ENCODE peak calls at places on chromosomes 5 and 9, in four cellular contexts. R is RWPE1; N is CD8-positive, alpha-beta T cell; K is GM06990. T is an unnamed sample.

GRCh38 chr5:172312286-172312685 is 28.7 kb upstream of the UBTD2 start:
- DNase-seq in R (no peak), N (no peak), K (no peak), T (no peak)

GRCh38 chr5:161410640-161411039 is 135.9 kb downstream of the GABRB2 start:
- DNase-seq in R (no peak), N (no peak), K (no peak), T (no peak)

GRCh38 chr9:108612510-108612909 is 243.3 kb downstream of the ACTL7B start:
- DNase-seq in R (no peak), N (no peak), K (no peak), T (no peak)

GRCh38 chr5:36240779-36241635 is 718 bp downstream of the NADK2 start:
- DNase-seq in R (peak), N (peak), K (no peak), T (peak)

GRCh38 chr5:160467555-160468418 is 46.1 kb downstream of the PTTG1 start:
- DNase-seq in R (no peak), N (peak), K (peak), T (no peak)

GRCh38 chr5:174383196-174384178 is 338.0 kb downstream of the NSG2 start:
- DNase-seq in R (peak), N (no peak), K (no peak), T (peak)

GRCh38 chr9:12933957-12934356 is 159.1 kb downstream of the LURAP1L start:
- DNase-seq in R (peak), N (no peak), K (no peak), T (no peak)

GRCh38 chr9:126290871-126291270 is 35.8 kb upstream of the MVB12B start:
- DNase-seq in R (no peak), N (no peak), K (no peak), T (no peak)

GRCh38 chr9:81690251-81690851 is 1.0 kb upstream of the TLE1 start:
- DNase-seq in R (peak), N (no peak), K (no peak), T (peak)

GRCh38 chr9:132141364-132141947 is 20.4 kb upstream of the NTNG2 start:
- DNase-seq in R (peak), N (no peak), K (no peak), T (no peak)

GRCh38 chr5:76522103-76522942 is 100.9 kb downstream of the F2RL2 start:
- DNase-seq in R (no peak), N (no peak), K (no peak), T (no peak)

GRCh38 chr9:77495834-77496671 is 152.1 kb downstream of the GNA14 start:
- DNase-seq in R (peak), N (no peak), K (no peak), T (no peak)

GRCh38 chr9:114746591-114746990 is 59.2 kb downstream of the TNFSF15 start:
- DNase-seq in R (no peak), N (no peak), K (no peak), T (no peak)

GRCh38 chr5:1823381-1824034 is 22.3 kb downstream of the NDUFS6 start:
- DNase-seq in R (no peak), N (no peak), K (no peak), T (no peak)

GRCh38 chr9:133406480-133407307 is 11.1 kb downstream of the REXO4 start:
- DNase-seq in R (no peak), N (peak), K (peak), T (peak)

GRCh38 chr5:133205204-133205603 is 153.4 kb downstream of the HSPA4 start:
- DNase-seq in R (no peak), N (no peak), K (no peak), T (no peak)

GRCh38 chr5:34411470-34412346 is 244.4 kb upstream of the RAI14 start:
- DNase-seq in R (no peak), N (no peak), K (no peak), T (no peak)

GRCh38 chr9:131997076-131997475 is 82.6 kb downstream of the MED27 start:
- DNase-seq in R (no peak), N (no peak), K (no peak), T (no peak)

GRCh38 chr9:118618091-118618490 is 751.1 kb downstream of the BRINP1 start:
- DNase-seq in R (no peak), N (no peak), K (no peak), T (peak)

GRCh38 chr5:172913117-172913850 is 45.9 kb upstream of the RPL26L1 start:
- DNase-seq in R (no peak), N (no peak), K (no peak), T (no peak)

GRCh38 chr9:125991886-125992529 is 244.8 kb downstream of the PBX3 start:
- DNase-seq in R (no peak), N (no peak), K (no peak), T (no peak)

GRCh38 chr9:125137200-125137599 is 6.1 kb downstream of the SCAI start:
- DNase-seq in R (no peak), N (no peak), K (no peak), T (no peak)

GRCh38 chr5:553874-554273 is 29.6 kb upstream of the SLC9A3 start:
- DNase-seq in R (peak), N (no peak), K (no peak), T (peak)

GRCh38 chr5:74624501-74624900 is 16.0 kb downstream of the ENC1 start:
- DNase-seq in R (peak), N (no peak), K (no peak), T (peak)

GRCh38 chr5:180137401-180138213 is 66.0 kb upstream of the RNF130 start:
- DNase-seq in R (no peak), N (peak), K (no peak), T (no peak)

GRCh38 chr9:110638381-110638954 is 30.1 kb upstream of the MUSK start:
- DNase-seq in R (peak), N (no peak), K (no peak), T (peak)

GRCh38 chr5:33195431-33196128 is 245.2 kb upstream of the TARS1 start:
- DNase-seq in R (no peak), N (no peak), K (no peak), T (peak)

GRCh38 chr5:148725675-148726074 is 71.3 kb upstream of the HTR4 start:
- DNase-seq in R (no peak), N (no peak), K (no peak), T (no peak)

DNA sequence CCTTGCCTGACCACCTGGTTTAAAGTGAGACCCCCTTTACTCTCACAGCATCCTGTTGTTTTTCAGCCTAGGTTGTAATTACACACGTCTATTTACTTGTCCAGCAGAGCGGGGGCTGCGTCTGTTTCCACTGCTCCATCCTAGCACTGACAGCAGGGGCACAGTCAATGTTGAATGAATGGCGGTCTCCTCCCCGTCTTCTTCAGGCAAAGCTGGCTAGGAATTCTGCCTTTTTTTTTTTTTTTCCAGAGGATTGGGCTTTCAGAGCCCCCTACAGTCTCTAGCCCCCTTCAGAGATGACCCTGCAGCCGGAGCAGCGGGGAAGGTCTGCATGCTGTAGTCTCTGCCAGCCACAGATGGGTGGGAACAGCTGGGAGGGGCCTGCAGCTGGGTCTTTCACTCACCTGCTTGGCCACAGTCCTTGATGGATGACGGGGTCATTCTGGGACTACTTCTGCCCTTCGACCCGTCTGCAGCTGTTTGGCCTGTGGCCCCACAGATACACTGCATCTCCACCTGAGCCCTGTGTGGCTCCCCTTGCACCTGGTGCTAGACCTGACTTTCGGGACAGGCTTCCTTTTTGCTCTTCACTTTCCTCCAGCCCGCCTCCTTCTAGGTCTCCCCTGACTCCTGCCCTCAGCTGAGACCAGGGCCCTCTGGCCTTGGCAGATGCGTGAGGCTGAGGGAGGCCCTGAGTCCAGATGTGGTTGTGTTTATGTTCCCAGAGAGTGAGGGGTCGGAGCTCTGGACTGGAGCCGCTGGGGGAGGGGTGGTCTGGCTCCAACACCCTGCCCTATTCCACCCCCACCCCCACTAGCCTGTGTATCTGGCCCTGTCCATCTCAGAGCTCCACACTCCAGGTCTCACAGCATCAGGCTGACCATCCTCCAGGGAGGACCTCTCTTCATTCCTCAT is 8.0 kb downstream of the PITX1 start:
- DNase-seq in R (no peak), N (no peak), K (no peak), T (no peak)
- TF ChIP-seq CTCF in R (no peak), N (no peak), K (no peak), T (no peak)

GRCh38 chr9:112815868-112816267 is 65.3 kb downstream of the SNX30 start:
- DNase-seq in R (no peak), N (no peak), K (no peak), T (no peak)

GRCh38 chr9:112820886-112821285 is 69.8 kb downstream of the SLC46A2 start:
- DNase-seq in R (peak), N (no peak), K (no peak), T (no peak)

GRCh38 chr9:112822618-112823017 is 68.1 kb downstream of the SLC46A2 start:
- DNase-seq in R (no peak), N (no peak), K (no peak), T (no peak)

GRCh38 chr9:112823257-112823656 is 67.4 kb downstream of the SLC46A2 start:
- DNase-seq in R (no peak), N (no peak), K (no peak), T (no peak)

DNA sequence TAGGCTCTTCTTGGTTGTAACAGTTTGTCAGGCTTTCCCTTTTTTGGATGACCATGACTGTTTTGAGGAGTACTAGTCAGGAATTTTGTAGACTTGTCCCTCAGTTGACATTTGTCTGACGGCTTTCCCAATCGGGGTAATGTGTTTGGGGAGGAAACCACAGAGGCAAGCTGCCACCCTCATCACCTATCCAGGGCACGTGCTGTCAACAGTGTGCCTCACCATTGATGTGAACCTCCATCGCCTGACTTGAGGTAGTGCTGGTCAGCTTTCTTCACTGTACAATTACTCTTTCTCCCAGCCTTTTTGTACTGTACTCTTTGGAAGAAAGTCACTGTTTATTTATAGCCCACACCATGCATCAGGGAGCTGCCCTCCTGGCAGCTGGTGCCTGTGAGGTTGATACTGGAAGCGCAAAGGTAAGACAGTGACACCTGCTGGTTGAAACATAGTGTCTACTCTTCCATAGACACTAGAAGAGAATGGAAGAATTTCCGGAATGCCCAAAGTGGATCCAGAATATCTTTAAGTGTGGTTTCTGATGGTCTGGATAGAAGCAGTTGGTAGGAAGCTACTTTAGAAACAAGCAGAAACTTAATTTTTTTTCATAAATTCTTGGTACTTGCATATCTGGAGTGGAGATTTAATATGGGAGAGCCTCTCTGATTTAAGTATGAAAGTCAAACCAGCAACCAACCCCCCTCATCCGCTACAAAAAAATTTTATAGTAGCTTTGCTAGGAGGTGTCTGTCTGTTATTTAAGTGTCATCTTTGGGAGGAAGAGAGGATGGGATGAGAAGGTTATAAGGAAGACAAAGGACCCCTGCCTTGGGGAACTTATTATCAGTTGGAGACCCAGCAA is 69.3 kb downstream of the SNX30 start:
- DNase-seq in R (peak), N (no peak), K (no peak), T (peak)
- TF ChIP-seq CTCF in R (peak), N (peak), K (peak), T (peak)

DNA sequence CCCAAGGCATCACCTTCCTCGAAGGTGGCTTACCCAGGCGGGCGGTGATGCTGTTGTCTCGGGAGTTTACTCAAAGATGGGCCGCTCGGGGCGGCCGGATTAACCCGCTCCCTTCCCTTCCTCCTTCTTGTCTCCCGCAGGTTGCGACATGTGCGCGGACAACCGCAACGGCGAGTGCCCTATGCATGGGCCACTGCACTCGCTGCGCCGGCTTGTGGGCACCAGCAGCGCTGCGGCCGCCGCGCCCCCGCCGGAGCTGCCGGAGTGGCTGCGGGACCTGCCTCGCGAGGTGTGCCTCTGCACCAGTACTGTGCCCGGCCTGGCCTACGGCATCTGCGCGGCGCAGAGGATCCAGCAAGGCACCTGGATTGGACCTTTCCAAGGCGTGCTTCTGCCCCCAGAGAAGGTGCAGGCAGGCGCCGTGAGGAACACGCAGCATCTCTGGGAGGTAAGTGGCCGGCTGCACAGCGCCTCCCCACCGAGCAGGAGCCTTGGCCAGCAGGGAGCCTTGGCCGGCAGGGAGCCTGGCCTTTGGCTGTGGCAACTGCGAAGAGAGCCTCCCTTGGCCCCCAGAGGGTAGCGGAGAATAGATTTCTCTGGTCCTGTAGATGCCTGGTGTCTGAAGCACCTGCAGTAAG is 10.6 kb downstream of the PRDM6 start:
- DNase-seq in R (no peak), N (no peak), K (no peak), T (peak)
- TF ChIP-seq CTCF in R (peak), N (no peak), K (no peak), T (no peak)

GRCh38 chr5:58887311-58887710 is 304.4 kb downstream of the RAB3C start:
- DNase-seq in R (no peak), N (no peak), K (no peak), T (no peak)
- TF ChIP-seq CTCF in R (no peak), N (no peak), K (no peak), T (no peak)